ENCODE peak calls at places on chromosomes 2 and 18, in seven cellular contexts. N is A549; X is activated CD4-positive, alpha-beta T cell treated with anti-CD3 and anti-CD28 coated beads, Interleukin-2, amount 50 U/mL, for 4 hours; M is NB4; U is AML-193; V is astrocyte of the spinal cord; K is mesothelial cell of epicardium. P is an unnamed sample.

GRCh38 chr2:176001281-176001902 is 675 bp downstream of the LNPK start:
- DNase-seq in N (peak), X (peak), M (peak), U (peak), V (peak), K (peak), P (peak)

GRCh38 chr2:230861564-230862255 is 3.0 kb upstream of the ITM2C start:
- DNase-seq in N (no peak), X (no peak), M (no peak), U (no peak), V (no peak), K (no peak), P (no peak)

GRCh38 chr18:57744211-57744694 is 58.9 kb downstream of the ATP8B1 start:
- DNase-seq in N (peak), X (no peak), M (no peak), U (no peak), V (peak), K (no peak), P (no peak)

GRCh38 chr2:219417374-219417773 is 803 bp upstream of the DES start:
- DNase-seq in N (no peak), X (peak), M (peak), U (no peak), V (no peak), K (no peak), P (no peak)

GRCh38 chr18:63264871-63265270 is 54.7 kb downstream of the BCL2 start:
- DNase-seq in N (no peak), X (no peak), M (no peak), U (no peak), V (no peak), K (no peak), P (no peak)

GRCh38 chr2:231715988-231716616 is 7.8 kb downstream of the PTMA start:
- DNase-seq in N (no peak), X (no peak), M (peak), U (no peak), V (peak), K (no peak), P (no peak)

GRCh38 chr2:3313845-3314375 is 63.7 kb downstream of the EIPR1 start:
- DNase-seq in N (no peak), X (no peak), M (no peak), U (no peak), V (no peak), K (no peak), P (no peak)

GRCh38 chr2:182817558-182817957 is 48.9 kb downstream of the FRZB start:
- DNase-seq in N (no peak), X (no peak), M (no peak), U (no peak), V (no peak), K (no peak), P (no peak)

GRCh38 chr2:235234711-235235110 is 259.1 kb upstream of the AGAP1 start:
- DNase-seq in N (peak), X (no peak), M (no peak), U (no peak), V (no peak), K (no peak), P (no peak)

GRCh38 chr2:28047698-28048097 is 157.2 kb downstream of the BABAM2 start:
- DNase-seq in N (no peak), X (no peak), M (peak), U (peak), V (peak), K (no peak), P (no peak)

GRCh38 chr2:133171396-133172004 is 396.8 kb downstream of the NCKAP5 start:
- DNase-seq in N (peak), X (no peak), M (peak), U (peak), V (peak), K (no peak), P (no peak)

GRCh38 chr2:36615214-36615613 is 17.2 kb upstream of the FEZ2 start:
- DNase-seq in N (no peak), X (no peak), M (no peak), U (no peak), V (peak), K (no peak), P (no peak)

GRCh38 chr2:84969511-84970265 is 1.3 kb upstream of the KCMF1 start:
- DNase-seq in N (peak), X (no peak), M (peak), U (peak), V (peak), K (no peak), P (no peak)

GRCh38 chr2:198928026-198928425 is 529.7 kb downstream of the SATB2 start:
- DNase-seq in N (no peak), X (no peak), M (no peak), U (no peak), V (no peak), K (no peak), P (no peak)

GRCh38 chr18:22199005-22199404 is 29.6 kb downstream of the GATA6 start:
- DNase-seq in N (no peak), X (no peak), M (no peak), U (no peak), V (no peak), K (no peak), P (no peak)

GRCh38 chr18:24022141-24022540 is 7.6 kb downstream of the TTC39C start:
- DNase-seq in N (no peak), X (no peak), M (no peak), U (no peak), V (peak), K (no peak), P (no peak)

GRCh38 chr2:219962089-219962488 is 334.7 kb downstream of the SLC4A3 start:
- DNase-seq in N (no peak), X (no peak), M (no peak), U (no peak), V (no peak), K (no peak), P (no peak)

GRCh38 chr2:186197955-186198354 is 288.1 kb upstream of the ZC3H15 start:
- DNase-seq in N (no peak), X (no peak), M (no peak), U (no peak), V (no peak), K (no peak), P (no peak)

GRCh38 chr2:240240017-240240416 is 99.6 kb upstream of the OTOS start:
- DNase-seq in N (no peak), X (no peak), M (no peak), U (no peak), V (no peak), K (peak), P (no peak)

GRCh38 chr2:241561811-241562210 is 3.3 kb downstream of the BOK start:
- DNase-seq in N (no peak), X (no peak), M (peak), U (no peak), V (peak), K (peak), P (peak)

GRCh38 chr2:237434916-237435315 is 21.0 kb upstream of the COL6A3 start:
- DNase-seq in N (no peak), X (peak), M (peak), U (no peak), V (peak), K (no peak), P (no peak)